ENCODE peak calls at places on chromosomes 4 and X, in nine cellular contexts. One of them, this sample, is unnamed.

GRCh38 chrX:39470588-39471155 is 627.1 kb downstream of the BCOR start:
- DNase-seq in A673: no peak
- DNase-seq in PC-3: no peak
- DNase-seq in CD8-positive, alpha-beta T cell: no peak
- DNase-seq in A549: no peak
- DNase-seq in IMR-90: peak; percentile 45
- DNase-seq in psoas muscle: no peak
- DNase-seq in GM23338: no peak
- DNase-seq in lung: no peak
- DNase-seq in this sample: no peak

GRCh38 chrX:39205467-39205866 is 404.2 kb downstream of the MID1IP1 start:
- DNase-seq in psoas muscle: no peak
- DNase-seq in CD8-positive, alpha-beta T cell: no peak
- DNase-seq in GM23338: no peak
- DNase-seq in A673: no peak
- DNase-seq in lung: no peak
- DNase-seq in PC-3: no peak
- DNase-seq in IMR-90: no peak
- DNase-seq in A549: no peak
- DNase-seq in this sample: no peak

GRCh38 chrX:9310596-9310995 is 154.3 kb upstream of the TBL1X start:
- DNase-seq in A549: peak; percentile 6
- DNase-seq in PC-3: peak; percentile 63
- DNase-seq in IMR-90: peak; percentile 70
- DNase-seq in GM23338: no peak
- DNase-seq in lung: no peak
- DNase-seq in A673: no peak
- DNase-seq in CD8-positive, alpha-beta T cell: no peak
- DNase-seq in psoas muscle: no peak
- DNase-seq in this sample: no peak

GRCh38 chr4:109233585-109233984 is 68.9 kb downstream of the COL25A1 start:
- DNase-seq in PC-3: no peak
- DNase-seq in psoas muscle: no peak
- DNase-seq in IMR-90: no peak
- DNase-seq in lung: no peak
- DNase-seq in GM23338: no peak
- DNase-seq in A549: no peak
- DNase-seq in CD8-positive, alpha-beta T cell: no peak
- DNase-seq in A673: no peak
- DNase-seq in this sample: no peak

GRCh38 chr4:72112514-72113156 is 80.8 kb downstream of the NPFFR2 start:
- DNase-seq in GM23338: no peak
- DNase-seq in IMR-90: peak; percentile 76
- DNase-seq in PC-3: peak; percentile 99
- DNase-seq in A673: peak; percentile 31
- DNase-seq in lung: no peak
- DNase-seq in A549: peak; percentile 55
- DNase-seq in psoas muscle: no peak
- DNase-seq in CD8-positive, alpha-beta T cell: no peak
- DNase-seq in this sample: no peak

GRCh38 chrX:116009871-116010710 is 160.5 kb upstream of the AGTR2 start:
- DNase-seq in IMR-90: no peak
- DNase-seq in PC-3: no peak
- DNase-seq in A673: no peak
- DNase-seq in GM23338: peak; percentile 38
- DNase-seq in A549: no peak
- DNase-seq in CD8-positive, alpha-beta T cell: no peak
- DNase-seq in psoas muscle: no peak
- DNase-seq in lung: peak; percentile 57
- DNase-seq in this sample: no peak

GRCh38 chr4:105555409-105555808 is 3.0 kb downstream of the ARHGEF38 start:
- DNase-seq in A549: no peak
- DNase-seq in A673: no peak
- DNase-seq in IMR-90: no peak
- DNase-seq in PC-3: no peak
- DNase-seq in psoas muscle: no peak
- DNase-seq in CD8-positive, alpha-beta T cell: no peak
- DNase-seq in GM23338: peak; percentile 97
- DNase-seq in lung: no peak
- DNase-seq in this sample: no peak

GRCh38 chr4:55312491-55313101 is 33.4 kb upstream of the SRD5A3 start:
- DNase-seq in psoas muscle: no peak
- DNase-seq in CD8-positive, alpha-beta T cell: peak; percentile 20
- DNase-seq in GM23338: peak; percentile 80
- DNase-seq in PC-3: peak; percentile 77
- DNase-seq in A549: peak; percentile 41
- DNase-seq in lung: peak; percentile 49
- DNase-seq in IMR-90: peak; percentile 58
- DNase-seq in A673: peak; percentile 41
- DNase-seq in this sample: no peak

GRCh38 chrX:44914532-44915198 is 41.7 kb downstream of the KDM6A start:
- DNase-seq in PC-3: no peak
- DNase-seq in GM23338: no peak
- DNase-seq in psoas muscle: no peak
- DNase-seq in lung: no peak
- DNase-seq in A673: no peak
- DNase-seq in A549: no peak
- DNase-seq in IMR-90: peak; percentile 68
- DNase-seq in CD8-positive, alpha-beta T cell: no peak
- DNase-seq in this sample: no peak

GRCh38 chr4:38570647-38571326 is 93.2 kb upstream of the KLF3 start:
- DNase-seq in A673: no peak
- DNase-seq in A549: no peak
- DNase-seq in IMR-90: no peak
- DNase-seq in lung: no peak
- DNase-seq in CD8-positive, alpha-beta T cell: no peak
- DNase-seq in PC-3: no peak
- DNase-seq in psoas muscle: no peak
- DNase-seq in GM23338: no peak
- DNase-seq in this sample: no peak

GRCh38 chr4:41358626-41359025 is 101.9 kb downstream of the UCHL1 start:
- DNase-seq in CD8-positive, alpha-beta T cell: no peak
- DNase-seq in psoas muscle: no peak
- DNase-seq in A673: no peak
- DNase-seq in IMR-90: no peak
- DNase-seq in GM23338: no peak
- DNase-seq in A549: peak; percentile 55
- DNase-seq in PC-3: no peak
- DNase-seq in lung: peak; percentile 67
- DNase-seq in this sample: no peak

GRCh38 chr4:145285928-145286327 is 105.5 kb upstream of the OTUD4 start:
- DNase-seq in GM23338: no peak
- DNase-seq in IMR-90: peak; percentile 52
- DNase-seq in A549: no peak
- DNase-seq in psoas muscle: no peak
- DNase-seq in PC-3: peak; percentile 72
- DNase-seq in A673: no peak
- DNase-seq in lung: no peak
- DNase-seq in CD8-positive, alpha-beta T cell: no peak
- DNase-seq in this sample: no peak

GRCh38 chr4:77142642-77143020 is 14.4 kb upstream of the CCNG2 start:
- DNase-seq in PC-3: peak; percentile 30
- DNase-seq in CD8-positive, alpha-beta T cell: no peak
- DNase-seq in psoas muscle: no peak
- DNase-seq in IMR-90: no peak
- DNase-seq in lung: no peak
- DNase-seq in A673: no peak
- DNase-seq in GM23338: no peak
- DNase-seq in A549: no peak
- DNase-seq in this sample: no peak

GRCh38 chr4:86091201-86091600 is 268.7 kb downstream of the MAPK10 start:
- DNase-seq in A673: no peak
- DNase-seq in CD8-positive, alpha-beta T cell: no peak
- DNase-seq in psoas muscle: no peak
- DNase-seq in GM23338: no peak
- DNase-seq in A549: no peak
- DNase-seq in PC-3: peak; percentile 36
- DNase-seq in lung: no peak
- DNase-seq in IMR-90: peak; percentile 6
- DNase-seq in this sample: no peak

GRCh38 chr4:40134206-40134917 is 62.5 kb upstream of the RHOH start:
- DNase-seq in GM23338: no peak
- DNase-seq in PC-3: no peak
- DNase-seq in A673: no peak
- DNase-seq in A549: peak; percentile 2
- DNase-seq in IMR-90: no peak
- DNase-seq in CD8-positive, alpha-beta T cell: no peak
- DNase-seq in psoas muscle: no peak
- DNase-seq in lung: no peak
- DNase-seq in this sample: no peak

GRCh38 chr4:11232004-11232403 is 196.7 kb downstream of the HS3ST1 start:
- DNase-seq in IMR-90: no peak
- DNase-seq in GM23338: no peak
- DNase-seq in A673: no peak
- DNase-seq in lung: no peak
- DNase-seq in psoas muscle: no peak
- DNase-seq in PC-3: peak; percentile 64
- DNase-seq in A549: no peak
- DNase-seq in CD8-positive, alpha-beta T cell: no peak
- DNase-seq in this sample: no peak

GRCh38 chrX:132173647-132174046 is 45.6 kb downstream of the RAP2C start:
- DNase-seq in PC-3: no peak
- DNase-seq in A673: no peak
- DNase-seq in GM23338: no peak
- DNase-seq in A549: no peak
- DNase-seq in IMR-90: no peak
- DNase-seq in lung: no peak
- DNase-seq in CD8-positive, alpha-beta T cell: no peak
- DNase-seq in psoas muscle: no peak
- DNase-seq in this sample: no peak
- H3K4me1 ChIP-seq in PC-3: no peaks in the 10 kb centered on the region
- H3K4me1 ChIP-seq in A673: no peaks in the 10 kb centered on the region
- H3K4me1 ChIP-seq in GM23338: peaks cover 11% of the 10 kb centered on the region
- H3K4me1 ChIP-seq in A549: no peaks in the 10 kb centered on the region
- H3K4me1 ChIP-seq in IMR-90: no peaks in the 10 kb centered on the region
- H3K4me1 ChIP-seq in lung: no peaks in the 10 kb centered on the region
- H3K4me1 ChIP-seq in CD8-positive, alpha-beta T cell: no peaks in the 10 kb centered on the region
- H3K4me1 ChIP-seq in psoas muscle: no peaks in the 10 kb centered on the region
- H3K4me1 ChIP-seq in this sample: no peaks in the 10 kb centered on the region

DNA sequence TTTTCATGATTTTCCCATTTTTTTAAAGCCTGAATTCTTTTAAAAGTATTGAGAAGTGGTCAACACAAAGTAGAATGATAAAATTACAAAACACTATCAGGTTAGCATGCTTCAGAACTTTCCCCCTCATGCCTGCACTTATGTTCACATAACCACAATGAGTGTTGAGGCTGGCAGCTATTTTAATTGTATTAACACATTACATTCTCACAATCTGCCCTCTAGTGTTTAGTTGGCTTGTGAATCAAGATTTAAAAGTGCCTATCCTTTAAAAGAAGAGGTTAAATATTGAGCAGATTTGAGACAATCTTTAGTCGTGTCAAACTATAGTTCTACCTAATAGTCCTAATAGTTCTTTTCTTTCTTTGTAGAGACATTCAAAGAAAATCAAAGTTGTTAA is 93.6 kb upstream of the NAP1L5 start:
- DNase-seq in CD8-positive, alpha-beta T cell: no peak
- DNase-seq in IMR-90: peak; percentile 23
- DNase-seq in PC-3: peak; percentile 45
- DNase-seq in GM23338: peak; percentile 36
- DNase-seq in A673: peak; percentile 37
- DNase-seq in A549: peak; percentile 4
- DNase-seq in lung: no peak
- DNase-seq in psoas muscle: no peak
- DNase-seq in this sample: no peak
- H3K27ac ChIP-seq in CD8-positive, alpha-beta T cell: no peak overlapping the region
- H3K27ac ChIP-seq in IMR-90: no peak overlapping the region
- H3K27ac ChIP-seq in PC-3: no peak overlapping the region
- H3K27ac ChIP-seq in GM23338: no peak overlapping the region
- H3K27ac ChIP-seq in A673: no peak overlapping the region
- H3K27ac ChIP-seq in A549: no peak overlapping the region
- H3K27ac ChIP-seq in lung: no peak overlapping the region
- H3K27ac ChIP-seq in psoas muscle: no peak overlapping the region
- H3K27ac ChIP-seq in this sample: no peak overlapping the region

GRCh38 chr4:68344049-68344448 is 5.8 kb downstream of the YTHDC1 start:
- DNase-seq in IMR-90: no peak
- DNase-seq in A549: no peak
- DNase-seq in A673: no peak
- DNase-seq in psoas muscle: no peak
- DNase-seq in lung: no peak
- DNase-seq in CD8-positive, alpha-beta T cell: no peak
- DNase-seq in PC-3: no peak
- DNase-seq in GM23338: no peak
- DNase-seq in this sample: no peak

GRCh38 chr4:68347845-68348244 is 2.0 kb downstream of the YTHDC1 start:
- DNase-seq in A549: no peak
- DNase-seq in PC-3: no peak
- DNase-seq in IMR-90: no peak
- DNase-seq in A673: no peak
- DNase-seq in CD8-positive, alpha-beta T cell: no peak
- DNase-seq in psoas muscle: no peak
- DNase-seq in lung: no peak
- DNase-seq in GM23338: no peak
- DNase-seq in this sample: no peak

GRCh38 chr4:68344785-68345184 is 5.1 kb downstream of the YTHDC1 start:
- DNase-seq in PC-3: no peak
- DNase-seq in CD8-positive, alpha-beta T cell: no peak
- DNase-seq in A549: no peak
- DNase-seq in psoas muscle: no peak
- DNase-seq in IMR-90: no peak
- DNase-seq in lung: no peak
- DNase-seq in A673: no peak
- DNase-seq in GM23338: no peak
- DNase-seq in this sample: no peak

GRCh38 chr4:68348577-68348976 is 1.3 kb downstream of the YTHDC1 start:
- DNase-seq in A673: no peak
- DNase-seq in PC-3: no peak
- DNase-seq in IMR-90: no peak
- DNase-seq in A549: no peak
- DNase-seq in psoas muscle: no peak
- DNase-seq in CD8-positive, alpha-beta T cell: no peak
- DNase-seq in lung: no peak
- DNase-seq in GM23338: no peak
- DNase-seq in this sample: no peak

GRCh38 chr4:68346461-68346860 is 3.4 kb downstream of the YTHDC1 start:
- DNase-seq in lung: no peak
- DNase-seq in CD8-positive, alpha-beta T cell: no peak
- DNase-seq in A673: no peak
- DNase-seq in IMR-90: no peak
- DNase-seq in psoas muscle: no peak
- DNase-seq in GM23338: no peak
- DNase-seq in PC-3: peak; percentile 95
- DNase-seq in A549: peak; percentile 34
- DNase-seq in this sample: no peak
- H3K4me1 ChIP-seq in lung: peaks cover 32% of the 10 kb centered on the region
- H3K4me1 ChIP-seq in CD8-positive, alpha-beta T cell: peaks cover 63% of the 10 kb centered on the region
- H3K4me1 ChIP-seq in A673: peaks cover 14% of the 10 kb centered on the region
- H3K4me1 ChIP-seq in IMR-90: peaks cover 5% of the 10 kb centered on the region
- H3K4me1 ChIP-seq in psoas muscle: peaks cover 63% of the 10 kb centered on the region
- H3K4me1 ChIP-seq in GM23338: peaks cover 46% of the 10 kb centered on the region
- H3K4me1 ChIP-seq in PC-3: peaks cover 41% of the 10 kb centered on the region
- H3K4me1 ChIP-seq in A549: peaks cover 54% of the 10 kb centered on the region
- H3K4me1 ChIP-seq in this sample: peaks cover 8% of the 10 kb centered on the region

DNA sequence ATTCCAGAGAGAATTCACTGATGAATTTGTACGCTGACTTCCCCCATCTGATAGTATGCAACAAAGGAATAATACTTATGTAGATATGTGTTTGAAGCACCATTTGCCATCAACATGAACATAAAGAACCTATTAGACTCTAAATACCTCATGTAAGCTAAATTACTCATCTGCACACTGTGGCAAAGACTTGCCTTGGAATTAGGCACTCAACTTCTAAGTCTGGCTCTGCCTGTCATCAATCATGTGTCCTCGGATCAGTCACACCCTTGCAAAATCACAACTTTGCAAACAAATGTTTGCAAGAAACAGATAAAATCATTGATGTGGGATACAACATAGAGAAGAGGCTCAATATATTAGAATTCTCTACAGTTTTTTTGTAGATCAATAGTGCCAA is 170.0 kb upstream of the LDB2 start:
- DNase-seq in psoas muscle: no peak
- DNase-seq in A673: no peak
- DNase-seq in CD8-positive, alpha-beta T cell: no peak
- DNase-seq in GM23338: no peak
- DNase-seq in PC-3: no peak
- DNase-seq in IMR-90: peak; percentile 38
- DNase-seq in A549: no peak
- DNase-seq in lung: no peak
- DNase-seq in this sample: no peak
- H3K27ac ChIP-seq in psoas muscle: no peak overlapping the region
- H3K27ac ChIP-seq in A673: no peak overlapping the region
- H3K27ac ChIP-seq in CD8-positive, alpha-beta T cell: no peak overlapping the region
- H3K27ac ChIP-seq in GM23338: no peak overlapping the region
- H3K27ac ChIP-seq in PC-3: no peak overlapping the region
- H3K27ac ChIP-seq in IMR-90: peak overlapping the region; percentile 72
- H3K27ac ChIP-seq in A549: no peak overlapping the region
- H3K27ac ChIP-seq in lung: no peak overlapping the region
- H3K27ac ChIP-seq in this sample: no peak overlapping the region

This sample was measured in aorta.